ENCODE peak calls at places on chromosome X, in nine cellular contexts. K is substantia nigra; E is dorsolateral prefrontal cortex; Z is SK-N-SH; T is activated CD8-positive, alpha-beta T cell treated with anti-CD3 and anti-CD28 coated beads, Interleukin-2, amount 10 ng/mL, durations not matched to agents 7 days and 5 days; L is sigmoid colon; R is NCI-H1694; U is iris pigment epithelial cell; A is NCI-H1092. N is an unnamed sample.

GRCh38 chrX:87299563-87300160 is 217.9 kb upstream of the KLHL4 start:
- DNase-seq in K (no peak), E (no peak), Z (no peak), T (no peak), L (no peak), R (peak; percentile 16), U (peak; percentile 16), A (no peak), N (peak; percentile 12)

GRCh38 chrX:133171962-133172708 is 46.0 kb downstream of the TFDP3 start:
- DNase-seq in K (no peak), E (no peak), Z (peak; percentile 24), T (no peak), L (no peak), R (peak; percentile 37), U (peak; percentile 34), A (no peak), N (no peak)

GRCh38 chrX:40153335-40154221 is 55.8 kb upstream of the BCOR start:
- DNase-seq in K (no peak), E (peak; percentile 25), Z (peak; percentile 76), T (peak; percentile 64), L (peak; percentile 73), R (no peak), U (peak; percentile 41), A (peak; percentile 73), N (peak; percentile 52)

GRCh38 chrX:123157586-123157985 is 26.5 kb upstream of the GRIA3 start:
- DNase-seq in K (no peak), E (no peak), Z (no peak), T (no peak), L (no peak), R (no peak), U (no peak), A (no peak), N (no peak)

GRCh38 chrX:40496728-40497127 is 84.0 kb upstream of the ATP6AP2 start:
- DNase-seq in K (no peak), E (peak; percentile 56), Z (peak; percentile 41), T (no peak), L (no peak), R (peak; percentile 73), U (peak; percentile 29), A (peak; percentile 12), N (no peak)

GRCh38 chrX:51507551-51507950 is 11.2 kb upstream of the NUDT11 start:
- DNase-seq in K (no peak), E (no peak), Z (no peak), T (no peak), L (no peak), R (no peak), U (no peak), A (no peak), N (no peak)

GRCh38 chrX:9532349-9532748 is 67.5 kb downstream of the TBL1X start:
- DNase-seq in K (no peak), E (no peak), Z (no peak), T (no peak), L (peak; percentile 77), R (no peak), U (peak; percentile 70), A (no peak), N (no peak)

GRCh38 chrX:915427-916234 is 285.0 kb downstream of the SHOX start:
- DNase-seq in K (no peak), E (no peak), Z (no peak), T (peak; percentile 64), L (no peak), R (no peak), U (no peak), A (no peak), N (no peak)

GRCh38 chrX:136879001-136879667 is 1.4 kb downstream of the RBMX start:
- DNase-seq in K (no peak), E (no peak), Z (no peak), T (no peak), L (no peak), R (no peak), U (peak; percentile 29), A (no peak), N (no peak)

GRCh38 chrX:6965729-6966128 is 181.8 kb upstream of the STS start:
- DNase-seq in K (no peak), E (no peak), Z (no peak), T (no peak), L (no peak), R (no peak), U (no peak), A (no peak), N (no peak)

GRCh38 chrX:138711399-138712347 is at the start of gene FGF13:
- DNase-seq in K (no peak), E (peak; percentile 33), Z (peak; percentile 35), T (no peak), L (peak; percentile 68), R (no peak), U (peak; percentile 1), A (peak; percentile 5), N (peak; percentile 15)